ENCODE peak calls at places on chromosomes 1 and 21, in four cellular contexts. G is IMR-90, U is NCI-H1105 treated with DMSO at 0.1 percent for 48 hours, S is anterior cingulate cortex. I is an unnamed sample.
A peak's percentile ranks its signal among the peaks of the same experiment; 100 is the strongest.

GRCh38 chr1:1630965-1631792 is 794 bp upstream of the MMP23B start:
- DNase-seq in G (no peak), U (no peak), S (peak; percentile 47), I (peak; percentile 66)

GRCh38 chr1:227869851-227870305 is 54.4 kb downstream of the PRSS38 start:
- DNase-seq in G (no peak), U (no peak), S (no peak), I (no peak)

GRCh38 chr1:204746838-204747442 is 61.4 kb upstream of the LRRN2 start:
- DNase-seq in G (peak; percentile 41), U (peak; percentile 54), S (no peak), I (peak; percentile 69)

GRCh38 chr1:153550827-153551512 is 1.9 kb upstream of the S100A3 start:
- DNase-seq in G (no peak), U (no peak), S (no peak), I (no peak)

GRCh38 chr1:68010094-68010493 is 40.3 kb downstream of the DIRAS3 start:
- DNase-seq in G (peak; percentile 47), U (peak; percentile 58), S (no peak), I (no peak)

GRCh38 chr1:155219592-155220031 is 11.1 kb downstream of the MTX1 start:
- DNase-seq in G (no peak), U (peak; percentile 76), S (peak; percentile 73), I (no peak)

GRCh38 chr1:4086085-4086850 is 186.2 kb upstream of the C1orf174 start:
- DNase-seq in G (no peak), U (no peak), S (no peak), I (no peak)

GRCh38 chr21:34983680-34984086 is 65.4 kb downstream of the RUNX1 start:
- DNase-seq in G (peak; percentile 63), U (no peak), S (no peak), I (no peak)

GRCh38 chr1:66993076-66993475 is 60.9 kb downstream of the SLC35D1 start:
- DNase-seq in G (no peak), U (no peak), S (no peak), I (no peak)

GRCh38 chr1:10687782-10688408 is 108.6 kb downstream of the CASZ1 start:
- DNase-seq in G (no peak), U (no peak), S (no peak), I (no peak)

GRCh38 chr1:175504875-175505555 is 238.4 kb downstream of the TNR start:
- DNase-seq in G (no peak), U (no peak), S (no peak), I (no peak)

GRCh38 chr1:24853656-24854055 is 76.4 kb downstream of the RUNX3 start:
- DNase-seq in G (no peak), U (no peak), S (no peak), I (no peak)

GRCh38 chr1:48470506-48470905 is 1.5 kb downstream of the SPATA6 start:
- DNase-seq in G (no peak), U (no peak), S (peak; percentile 38), I (no peak)

GRCh38 chr1:56477164-56478111 is 101.9 kb downstream of the PLPP3 start:
- DNase-seq in G (peak; percentile 65), U (no peak), S (peak; percentile 51), I (peak; percentile 77)

GRCh38 chr1:79822053-79822452 is 815.5 kb upstream of the ADGRL4 start:
- DNase-seq in G (no peak), U (no peak), S (no peak), I (no peak)

GRCh38 chr21:26909972-26910371 is 56.9 kb downstream of the ADAMTS5 start:
- DNase-seq in G (no peak), U (no peak), S (no peak), I (peak; percentile 67)

GRCh38 chr1:119631433-119632102 is 16.5 kb downstream of the ZNF697 start:
- DNase-seq in G (peak; percentile 72), U (peak; percentile 82), S (peak; percentile 69), I (peak; percentile 69)

GRCh38 chr1:174875306-174875705 is 124.4 kb upstream of the CACYBP start:
- DNase-seq in G (no peak), U (peak; percentile 97), S (no peak), I (no peak)

GRCh38 chr1:76635784-76636183 is 231.5 kb upstream of the ST6GALNAC5 start:
- DNase-seq in G (no peak), U (no peak), S (no peak), I (no peak)

GRCh38 chr1:209172286-209172685 is 411.2 kb upstream of the CAMK1G start:
- DNase-seq in G (no peak), U (no peak), S (no peak), I (no peak)

GRCh38 chr1:24364975-24365678 is 46.0 kb downstream of the GRHL3 start:
- DNase-seq in G (peak; percentile 95), U (no peak), S (no peak), I (no peak)

GRCh38 chr1:29579821-29580425 is 343.6 kb downstream of the PTPRU start:
- DNase-seq in G (peak; percentile 85), U (no peak), S (no peak), I (no peak)